ENCODE peak calls at places on chromosomes 3 and 15, in seven cellular contexts. Z is neuronal stem cell, F is HCT116, R is substantia nigra, D is colonic mucosa, E is stomach, S is neural progenitor cell. T is an unnamed sample.

GRCh38 chr3:87509401-87509800 is 233.0 kb upstream of the POU1F1 start:
- DNase-seq in Z (no peak), F (no peak), R (no peak), D (no peak), E (no peak), S (peak; percentile 31), T (no peak)

GRCh38 chr15:75672111-75672602 is 24.4 kb downstream of the SNX33 start:
- DNase-seq in Z (no peak), F (no peak), R (no peak), D (no peak), E (no peak), S (no peak), T (no peak)

GRCh38 chr3:72888546-72889309 is 882 bp downstream of the GXYLT2 start:
- DNase-seq in Z (peak; percentile 90), F (no peak), R (no peak), D (peak; percentile 38), E (no peak), S (peak; percentile 93), T (no peak)

GRCh38 chr3:24498391-24498790 is 3.7 kb upstream of the THRB start:
- DNase-seq in Z (no peak), F (no peak), R (no peak), D (no peak), E (no peak), S (no peak), T (no peak)

GRCh38 chr3:183369626-183370025 is 58.8 kb downstream of the MCF2L2 start:
- DNase-seq in Z (no peak), F (no peak), R (no peak), D (no peak), E (no peak), S (no peak), T (no peak)

GRCh38 chr15:44788748-44789147 is 52.4 kb downstream of the TRIM69 start:
- DNase-seq in Z (no peak), F (no peak), R (no peak), D (no peak), E (no peak), S (no peak), T (no peak)

GRCh38 chr15:99086327-99086667 is 18.6 kb upstream of the SYNM start:
- DNase-seq in Z (no peak), F (no peak), R (no peak), D (no peak), E (no peak), S (no peak), T (no peak)

GRCh38 chr3:31790516-31791148 is 190.4 kb downstream of the OSBPL10 start:
- DNase-seq in Z (no peak), F (no peak), R (no peak), D (no peak), E (no peak), S (no peak), T (no peak)

GRCh38 chr3:102095383-102095782 is 246.1 kb downstream of the NFKBIZ start:
- DNase-seq in Z (no peak), F (no peak), R (no peak), D (no peak), E (no peak), S (no peak), T (no peak)

GRCh38 chr15:89043031-89044002 is 44.9 kb upstream of the ABHD2 start:
- DNase-seq in Z (no peak), F (no peak), R (no peak), D (no peak), E (no peak), S (no peak), T (no peak)

GRCh38 chr15:89042387-89042786 is 45.9 kb upstream of the ABHD2 start:
- DNase-seq in Z (no peak), F (no peak), R (no peak), D (no peak), E (no peak), S (no peak), T (no peak)

GRCh38 chr15:89038146-89038545 is 50.1 kb upstream of the ABHD2 start:
- DNase-seq in Z (no peak), F (no peak), R (no peak), D (no peak), E (no peak), S (no peak), T (no peak)

GRCh38 chr15:89035658-89036057 is 52.6 kb upstream of the ABHD2 start:
- DNase-seq in Z (no peak), F (no peak), R (no peak), D (no peak), E (no peak), S (no peak), T (no peak)

DNA sequence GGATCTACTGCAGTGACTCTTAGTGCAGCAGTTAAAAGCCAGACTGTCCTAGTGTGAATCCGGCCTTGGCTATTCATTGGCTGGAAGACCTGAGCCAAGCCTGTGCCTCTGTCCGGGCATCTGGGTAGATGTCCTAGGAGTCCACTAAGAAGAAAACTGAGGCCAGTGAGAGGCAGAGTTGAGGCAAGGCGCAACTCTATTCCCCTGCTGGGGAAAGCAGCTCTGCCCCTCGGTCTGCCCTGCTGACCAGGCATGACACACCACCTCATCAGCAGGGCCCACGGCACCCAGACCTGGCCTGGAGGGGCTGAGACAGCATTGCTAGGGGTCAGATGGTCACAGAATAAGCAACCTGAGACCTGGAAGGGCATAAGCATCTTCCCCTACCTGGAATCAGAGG is 46.7 kb upstream of the ABHD2 start:
- DNase-seq in Z (no peak), F (no peak), R (no peak), D (no peak), E (no peak), S (no peak), T (no peak)
- H3K27ac ChIP-seq in Z (no peak overlapping the region), F (no peak overlapping the region), R (no peak overlapping the region), D (no peak overlapping the region), E (no peak overlapping the region), S (no peak overlapping the region), T (no peak overlapping the region)

GRCh38 chr15:78761891-78762385 is 49.3 kb downstream of the ADAMTS7 start:
- DNase-seq in Z (no peak), F (no peak), R (no peak), D (no peak), E (no peak), S (no peak), T (no peak)

GRCh38 chr15:78766041-78766440 is 45.2 kb downstream of the ADAMTS7 start:
- DNase-seq in Z (no peak), F (no peak), R (no peak), D (no peak), E (no peak), S (no peak), T (no peak)

GRCh38 chr15:78761020-78761419 is 50.2 kb downstream of the ADAMTS7 start:
- DNase-seq in Z (no peak), F (no peak), R (no peak), D (no peak), E (no peak), S (no peak), T (no peak)

GRCh38 chr15:78763796-78764241 is 47.4 kb downstream of the ADAMTS7 start:
- DNase-seq in Z (no peak), F (no peak), R (no peak), D (no peak), E (no peak), S (no peak), T (no peak)

DNA sequence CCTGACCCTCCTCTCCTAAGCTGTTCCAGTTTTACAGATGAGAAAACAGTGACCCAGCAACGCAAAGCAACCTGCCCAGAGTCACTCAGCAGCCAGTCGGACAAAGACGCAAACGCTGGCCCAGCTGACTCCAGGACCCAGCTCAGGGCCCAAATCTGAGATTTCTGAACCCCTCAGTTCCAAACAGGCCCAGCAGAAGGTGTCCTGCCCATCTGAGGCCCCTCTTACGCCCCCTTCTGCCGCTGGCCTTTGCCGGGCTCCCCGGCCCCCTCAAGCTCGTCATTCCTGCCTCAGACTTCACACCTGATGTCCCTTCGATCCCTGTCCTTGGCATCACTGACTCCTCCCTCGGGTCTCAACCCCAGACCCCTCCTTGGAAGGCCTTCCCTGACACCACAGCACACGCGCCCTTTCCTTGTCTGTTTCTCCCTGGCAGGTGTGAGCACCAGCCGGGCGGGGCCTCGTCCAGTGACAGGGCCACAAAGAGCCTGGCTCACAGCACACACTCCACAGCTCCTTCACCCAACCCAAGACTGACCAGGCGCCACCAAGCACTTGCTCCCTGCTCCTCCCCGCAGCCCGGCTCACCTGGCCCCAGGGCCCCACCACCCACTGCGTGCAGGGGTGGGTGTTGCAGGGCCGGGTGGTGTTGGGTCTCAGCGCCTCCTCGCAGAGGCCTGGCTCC is 48.0 kb downstream of the ADAMTS7 start:
- DNase-seq in Z (no peak), F (no peak), R (no peak), D (no peak), E (no peak), S (no peak), T (no peak)
- H3K27ac ChIP-seq in Z (no peak overlapping the region), F (no peak overlapping the region), R (no peak overlapping the region), D (no peak overlapping the region), E (no peak overlapping the region), S (no peak overlapping the region), T (no peak overlapping the region)

GRCh38 chr3:59796486-59796885 is 746.7 kb upstream of the CFAP20DC start:
- DNase-seq in Z (no peak), F (no peak), R (no peak), D (no peak), E (no peak), S (no peak), T (no peak)
- H3K27ac ChIP-seq in Z (no peak overlapping the region), F (no peak overlapping the region), R (no peak overlapping the region), D (no peak overlapping the region), E (no peak overlapping the region), S (peak overlapping the region; percentile 61), T (no peak overlapping the region)

DNA sequence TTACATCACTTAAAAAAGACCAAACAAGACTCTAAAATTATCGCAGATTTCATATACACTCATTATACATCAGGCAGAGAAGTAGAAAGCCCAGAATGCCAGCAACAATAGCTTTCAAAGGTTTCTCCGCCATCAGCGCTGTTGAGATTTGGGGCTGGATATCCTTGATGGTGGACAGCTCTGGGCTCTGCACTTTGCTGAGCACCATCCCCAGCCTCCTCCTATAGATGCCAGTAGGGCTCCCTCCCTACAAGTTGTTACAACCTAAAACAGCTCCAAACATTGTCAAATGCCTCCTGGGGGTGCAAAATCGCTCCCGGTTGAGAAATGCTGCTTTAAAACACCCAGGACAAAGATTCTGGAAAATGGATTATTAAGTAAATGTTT is 73.5 kb downstream of the ATP10A start:
- DNase-seq in Z (no peak), F (no peak), R (no peak), D (no peak), E (no peak), S (no peak), T (no peak)
- H3K27ac ChIP-seq in Z (no peak overlapping the region), F (no peak overlapping the region), R (no peak overlapping the region), D (peak overlapping the region; percentile 32), E (peak overlapping the region; percentile 76), S (no peak overlapping the region), T (no peak overlapping the region)

GRCh38 chr3:16369247-16369646 is 104.2 kb downstream of the OXNAD1 start:
- DNase-seq in Z (no peak), F (no peak), R (no peak), D (no peak), E (no peak), S (peak; percentile 33), T (no peak)
- H3K27ac ChIP-seq in Z (peak overlapping the region; percentile 56), F (no peak overlapping the region), R (no peak overlapping the region), D (no peak overlapping the region), E (no peak overlapping the region), S (peak overlapping the region; percentile 66), T (no peak overlapping the region)

GRCh38 chr3:27521872-27522265 is 37.7 kb upstream of the SLC4A7 start:
- DNase-seq in Z (no peak), F (no peak), R (no peak), D (no peak), E (no peak), S (no peak), T (no peak)
- H3K27ac ChIP-seq in Z (no peak overlapping the region), F (no peak overlapping the region), R (no peak overlapping the region), D (no peak overlapping the region), E (no peak overlapping the region), S (no peak overlapping the region), T (no peak overlapping the region)

T was measured in SK-N-MC.